ENCODE peak calls at places on chromosome X, in six cellular contexts. J, M, U, S, L and Z are unnamed samples.

GRCh38 chrX:9899640-9900075 is 67.5 kb upstream of the CLDN34 start:
- DNase-seq in J (no peak), M (no peak), U (no peak), S (no peak), L (no peak), Z (no peak)

GRCh38 chrX:1430451-1430850 is 22.3 kb downstream of the ASMTL start:
- DNase-seq in J (no peak), M (no peak), U (no peak), S (no peak), L (no peak), Z (no peak)

GRCh38 chrX:139113682-139114081 is 402.2 kb upstream of the FGF13 start:
- DNase-seq in J (no peak), M (no peak), U (no peak), S (no peak), L (no peak), Z (no peak)

GRCh38 chrX:23246001-23246400 is 88.6 kb upstream of the PTCHD1 start:
- DNase-seq in J (no peak), M (no peak), U (no peak), S (no peak), L (no peak), Z (no peak)

GRCh38 chrX:10246846-10247245 is 90.1 kb downstream of the CLCN4 start:
- DNase-seq in J (no peak), M (no peak), U (no peak), S (no peak), L (no peak), Z (no peak)

GRCh38 chrX:43870758-43871419 is 11.4 kb downstream of the MAOB start:
- DNase-seq in J (no peak), M (no peak), U (no peak), S (no peak), L (no peak), Z (no peak)

GRCh38 chrX:130110379-130111219 is at the start of gene ELF4:
- DNase-seq in J (peak), M (no peak), U (peak), S (no peak), L (peak), Z (no peak)

GRCh38 chrX:45145492-45146215 is 55.0 kb downstream of the DIPK2B start:
- DNase-seq in J (no peak), M (no peak), U (no peak), S (no peak), L (no peak), Z (no peak)

GRCh38 chrX:288561-288991 is 7.4 kb downstream of the PLCXD1 start:
- DNase-seq in J (no peak), M (no peak), U (no peak), S (no peak), L (no peak), Z (no peak)

GRCh38 chrX:53713987-53714579 is 27.6 kb upstream of the HUWE1 start:
- DNase-seq in J (no peak), M (peak), U (no peak), S (no peak), L (no peak), Z (no peak)

GRCh38 chrX:15242899-15243555 is 26.9 kb downstream of the ASB9 start:
- DNase-seq in J (peak), M (peak), U (no peak), S (peak), L (peak), Z (peak)

GRCh38 chrX:16826207-16826606 is 39.9 kb downstream of the TXLNG start:
- DNase-seq in J (peak), M (no peak), U (no peak), S (peak), L (peak), Z (no peak)

GRCh38 chrX:71668248-71668595 is 876 bp downstream of the LOC101059915 start:
- DNase-seq in J (no peak), M (no peak), U (no peak), S (no peak), L (no peak), Z (no peak)

GRCh38 chrX:134542485-134542884 is 82.5 kb downstream of the HPRT1 start:
- DNase-seq in J (no peak), M (no peak), U (no peak), S (no peak), L (no peak), Z (no peak)

GRCh38 chrX:123993326-123993725 is 31.8 kb downstream of the STAG2 start:
- DNase-seq in J (no peak), M (no peak), U (no peak), S (no peak), L (no peak), Z (no peak)

GRCh38 chrX:7088968-7089615 is 58.4 kb upstream of the STS start:
- DNase-seq in J (no peak), M (no peak), U (peak), S (no peak), L (no peak), Z (no peak)
- TF ChIP-seq SP1 in J (no peak), M (no peak), U (no peak), S (no peak), L (no peak), Z (no peak)

GRCh38 chrX:18353931-18354368 is 538 bp downstream of the SCML2 start:
- DNase-seq in J (peak), M (no peak), U (peak), S (peak), L (peak), Z (no peak)
- TF ChIP-seq SP1 in J (no peak), M (no peak), U (no peak), S (no peak), L (no peak), Z (no peak)

DNA sequence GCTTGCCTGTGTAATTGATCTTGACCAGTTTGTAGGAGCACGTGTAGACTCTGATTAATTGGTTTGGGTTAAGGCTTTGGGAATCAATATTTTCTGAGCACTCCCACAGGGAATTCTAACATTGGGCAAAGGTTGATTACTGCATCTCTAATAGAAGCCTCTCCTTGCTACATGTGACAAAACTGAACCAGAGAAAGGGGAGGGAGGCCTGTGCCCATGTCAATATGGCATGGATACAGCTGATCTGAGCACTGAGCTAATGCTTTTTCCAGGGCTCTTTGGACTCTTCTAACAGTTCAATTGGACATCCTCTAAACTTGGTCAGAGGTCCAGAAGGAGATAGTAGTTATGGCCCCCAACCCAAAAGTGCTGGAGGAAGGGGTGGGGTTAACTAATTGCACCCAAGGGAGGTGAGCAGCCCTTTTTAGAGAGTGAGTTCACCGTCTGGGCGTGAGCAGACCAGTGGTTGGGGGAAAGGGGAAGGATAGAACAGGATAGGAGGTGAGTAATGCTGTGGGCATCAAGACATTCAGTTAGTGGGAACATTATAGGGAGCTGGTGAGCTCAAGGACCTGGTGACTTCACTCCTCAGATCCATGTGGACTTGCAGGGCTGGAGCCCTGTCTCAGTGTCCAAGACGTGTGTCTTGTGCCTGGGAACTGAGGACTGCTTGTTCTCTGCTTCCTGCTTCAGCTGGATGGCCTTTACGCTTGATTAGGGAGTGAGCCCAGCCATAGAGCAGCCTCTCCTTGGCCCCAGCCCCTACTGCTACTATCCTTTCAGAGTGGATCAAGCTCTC is 22.8 kb downstream of the MSN start:
- DNase-seq in J (no peak), M (no peak), U (no peak), S (no peak), L (no peak), Z (no peak)
- TF ChIP-seq SP1 in J (no peak), M (no peak), U (no peak), S (no peak), L (no peak), Z (no peak)

GRCh38 chrX:39331062-39331704 is 529.9 kb downstream of the MID1IP1 start:
- DNase-seq in J (no peak), M (peak), U (no peak), S (no peak), L (no peak), Z (no peak)

GRCh38 chrX:39338583-39338982 is 537.3 kb downstream of the MID1IP1 start:
- DNase-seq in J (no peak), M (no peak), U (no peak), S (no peak), L (no peak), Z (no peak)

GRCh38 chrX:39337461-39337860 is 536.2 kb downstream of the MID1IP1 start:
- DNase-seq in J (no peak), M (no peak), U (no peak), S (no peak), L (no peak), Z (no peak)

GRCh38 chrX:39335447-39336235 is 534.4 kb downstream of the MID1IP1 start:
- DNase-seq in J (no peak), M (no peak), U (no peak), S (no peak), L (no peak), Z (no peak)

GRCh38 chrX:39336709-39337294 is 535.5 kb downstream of the MID1IP1 start:
- DNase-seq in J (no peak), M (peak), U (no peak), S (no peak), L (no peak), Z (no peak)
- TF ChIP-seq SP1 in J (no peak), M (no peak), U (no peak), S (no peak), L (no peak), Z (no peak)

GRCh38 chrX:12955882-12956703 is 18.8 kb upstream of the TMSB4X start:
- DNase-seq in J (no peak), M (peak), U (no peak), S (peak), L (peak), Z (peak)
- TF ChIP-seq SP1 in J (no peak), M (no peak), U (no peak), S (no peak), L (peak), Z (peak)

GRCh38 chrX:39757971-39758370 is 339.8 kb downstream of the BCOR start:
- DNase-seq in J (no peak), M (no peak), U (no peak), S (no peak), L (no peak), Z (no peak)
- TF ChIP-seq SP1 in J (no peak), M (no peak), U (no peak), S (no peak), L (no peak), Z (no peak)

DNA sequence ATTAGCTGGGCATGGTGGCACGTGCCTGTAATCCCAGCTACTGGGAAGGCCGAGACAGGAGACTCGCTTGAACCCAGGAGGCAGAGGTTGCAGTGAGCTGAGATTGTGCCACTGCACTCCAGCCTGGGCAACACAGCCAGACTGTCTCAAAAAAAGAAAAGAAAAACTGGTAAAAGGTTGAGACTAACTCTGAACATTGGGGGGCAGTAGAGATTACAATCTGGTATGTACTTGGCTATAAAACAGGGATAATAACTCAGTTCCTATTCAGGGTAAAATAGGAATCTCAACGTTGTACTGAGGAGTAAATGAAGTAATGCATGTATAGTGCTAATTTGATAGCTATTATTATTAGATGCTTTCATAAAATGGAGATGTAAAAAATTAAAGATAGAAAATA is 12.5 kb upstream of the KLF8 start:
- DNase-seq in J (no peak), M (no peak), U (no peak), S (peak), L (no peak), Z (peak)
- TF ChIP-seq SP1 in J (no peak), M (no peak), U (no peak), S (no peak), L (no peak), Z (no peak)